ENCODE peak calls at places on chromosome X, in nine cellular contexts. C, X, Z, T, V, A, O, D and W are unnamed samples.

GRCh38 chrX:11064851-11065600 is 46.1 kb upstream of the HCCS start:
- DNase-seq in C (peak), X (no peak), Z (no peak), T (no peak), V (peak), A (no peak), O (no peak), D (no peak), W (no peak)

GRCh38 chrX:120560405-120560841 is 339 bp downstream of the CUL4B start:
- DNase-seq in C (no peak), X (peak), Z (peak), T (no peak), V (peak), A (peak), O (no peak), D (no peak), W (peak)

GRCh38 chrX:53716328-53717088 is 30.0 kb upstream of the HUWE1 start:
- DNase-seq in C (no peak), X (no peak), Z (peak), T (peak), V (peak), A (no peak), O (no peak), D (no peak), W (no peak)

GRCh38 chrX:18377802-18378201 is 23.3 kb upstream of the SCML2 start:
- DNase-seq in C (no peak), X (peak), Z (peak), T (no peak), V (peak), A (no peak), O (no peak), D (no peak), W (peak)

GRCh38 chrX:153974003-153974725 is 1.6 kb downstream of the TMEM187 start:
- DNase-seq in C (no peak), X (no peak), Z (no peak), T (no peak), V (no peak), A (no peak), O (no peak), D (no peak), W (no peak)

GRCh38 chrX:10399152-10399741 is 221.1 kb downstream of the MID1 start:
- DNase-seq in C (no peak), X (no peak), Z (no peak), T (no peak), V (peak), A (no peak), O (no peak), D (no peak), W (no peak)

GRCh38 chrX:109847257-109848187 is 114.5 kb upstream of the ACSL4 start:
- DNase-seq in C (no peak), X (no peak), Z (no peak), T (no peak), V (peak), A (no peak), O (no peak), D (no peak), W (no peak)

GRCh38 chrX:153970398-153971123 is 1.1 kb downstream of the HCFC1 start:
- DNase-seq in C (peak), X (no peak), Z (peak), T (no peak), V (peak), A (no peak), O (no peak), D (peak), W (peak)

GRCh38 chrX:133670394-133670793 is 255.1 kb upstream of the GPC4 start:
- DNase-seq in C (no peak), X (peak), Z (no peak), T (no peak), V (no peak), A (no peak), O (no peak), D (no peak), W (peak)

GRCh38 chrX:150429577-150429976 is 66.5 kb downstream of the MAMLD1 start:
- DNase-seq in C (no peak), X (no peak), Z (no peak), T (no peak), V (peak), A (no peak), O (no peak), D (no peak), W (no peak)

GRCh38 chrX:39397561-39398200 is 596.4 kb downstream of the MID1IP1 start:
- DNase-seq in C (no peak), X (no peak), Z (no peak), T (no peak), V (no peak), A (no peak), O (no peak), D (no peak), W (no peak)

GRCh38 chrX:19585370-19586082 is 70.2 kb upstream of the MAP3K15 start:
- DNase-seq in C (no peak), X (no peak), Z (no peak), T (no peak), V (no peak), A (no peak), O (no peak), D (no peak), W (no peak)

GRCh38 chrX:88425739-88426138 is 321.3 kb upstream of the CPXCR1 start:
- DNase-seq in C (no peak), X (no peak), Z (no peak), T (no peak), V (no peak), A (no peak), O (no peak), D (no peak), W (no peak)

GRCh38 chrX:17549005-17549685 is 174.1 kb downstream of the NHS start:
- DNase-seq in C (no peak), X (no peak), Z (no peak), T (no peak), V (no peak), A (no peak), O (no peak), D (no peak), W (peak)

GRCh38 chrX:446243-446642 is 59.5 kb upstream of the PPP2R3B start:
- DNase-seq in C (no peak), X (no peak), Z (no peak), T (no peak), V (no peak), A (no peak), O (no peak), D (no peak), W (no peak)

GRCh38 chrX:101051549-101052302 is at the start of gene TRMT2B:
- DNase-seq in C (peak), X (peak), Z (peak), T (peak), V (peak), A (peak), O (peak), D (peak), W (peak)

GRCh38 chrX:107716816-107717700 is 58.5 kb downstream of the TSC22D3 start:
- DNase-seq in C (peak), X (peak), Z (peak), T (peak), V (peak), A (peak), O (peak), D (peak), W (peak)